ENCODE peak calls at places on chromosomes 1 and 21, in ten cellular contexts. C is D721Med; N is naive thymus-derived CD4-positive, alpha-beta T cell; J is GM12865; S is fibroblast of gingiva; I is hepatocyte; F is HCEC 1CT; Y is lung; X is NCI-H1105 treated with DMSO at 0.1 percent for 48 hours; H is stimulated activated CD4-positive, alpha-beta T cell treated with anti-CD3 and anti-CD28 coated beads, Interleukin-1b, Interleukin-23, amount 100 ng/mL, for 4 hours. Z is an unnamed sample.

GRCh38 chr1:47519971-47520370 is 82.1 kb downstream of the FOXD2 start:
- DNase-seq in F (no peak), C (no peak), H (no peak), N (no peak), Y (no peak), S (no peak), X (no peak), I (no peak), J (no peak), Z (no peak)

GRCh38 chr1:89734437-89734836 is 86.4 kb upstream of the LRRC8D start:
- DNase-seq in S (no peak), H (no peak), J (no peak), F (no peak), I (no peak), C (no peak), X (no peak), Y (no peak), N (no peak), Z (no peak)

GRCh38 chr1:183238071-183238470 is 52.0 kb downstream of the LAMC2 start:
- DNase-seq in S (no peak), I (no peak), X (no peak), F (peak; percentile 89), J (no peak), H (no peak), C (no peak), Y (no peak), N (no peak), Z (no peak)

GRCh38 chr1:189751311-189751710 is 726.4 kb downstream of the BRINP3 start:
- DNase-seq in X (no peak), F (peak; percentile 39), H (no peak), I (no peak), J (no peak), C (no peak), N (no peak), S (no peak), Y (no peak), Z (no peak)

GRCh38 chr1:60596791-60597748 is 485.3 kb upstream of the NFIA start:
- DNase-seq in X (no peak), C (no peak), S (no peak), F (no peak), N (no peak), H (no peak), I (no peak), Y (no peak), J (no peak), Z (no peak)

GRCh38 chr1:1360511-1361169 is 2.3 kb upstream of the MXRA8 start:
- DNase-seq in X (no peak), C (no peak), H (no peak), F (peak; percentile 97), I (peak; percentile 71), N (no peak), J (no peak), Y (no peak), S (peak; percentile 95), Z (no peak)

GRCh38 chr21:32334980-32335471 is 36.4 kb downstream of the MRAP start:
- DNase-seq in I (no peak), N (no peak), J (no peak), C (no peak), F (no peak), H (no peak), Y (no peak), S (peak; percentile 70), X (no peak), Z (no peak)

GRCh38 chr1:217180443-217180842 is 450.4 kb downstream of the GPATCH2 start:
- DNase-seq in H (no peak), I (no peak), N (no peak), J (no peak), Y (no peak), X (no peak), F (no peak), C (no peak), S (no peak), Z (no peak)

GRCh38 chr1:206925116-206925736 is 3.5 kb upstream of the FCMR start:
- DNase-seq in S (no peak), X (no peak), Y (peak; percentile 45), N (no peak), H (no peak), I (peak; percentile 47), J (peak; percentile 97), F (no peak), C (no peak), Z (peak; percentile 49)

GRCh38 chr21:33562389-33562788 is 19.6 kb downstream of the SON start:
- DNase-seq in J (no peak), S (no peak), Y (no peak), C (no peak), X (no peak), H (no peak), I (no peak), N (no peak), F (no peak), Z (no peak)

GRCh38 chr1:245258271-245258920 is 103.6 kb downstream of the KIF26B start:
- DNase-seq in N (no peak), Y (peak; percentile 37), X (peak; percentile 36), F (no peak), I (peak; percentile 48), H (no peak), S (no peak), J (no peak), C (no peak), Z (no peak)

GRCh38 chr1:78702426-78702825 is 52.8 kb downstream of the IFI44 start:
- DNase-seq in J (no peak), I (no peak), H (no peak), C (no peak), S (no peak), Y (no peak), X (no peak), N (no peak), F (no peak), Z (no peak)

GRCh38 chr21:20459838-20460237 is 538.4 kb upstream of the NCAM2 start:
- DNase-seq in F (no peak), J (no peak), C (no peak), S (no peak), Y (no peak), H (no peak), X (no peak), N (no peak), I (no peak), Z (no peak)

GRCh38 chr1:36731226-36732037 is 248.7 kb upstream of the CSF3R start:
- DNase-seq in C (no peak), S (no peak), H (no peak), X (no peak), I (no peak), N (no peak), F (no peak), J (peak; percentile 11), Y (no peak), Z (no peak)

GRCh38 chr1:204265665-204266064 is 51.9 kb upstream of the GOLT1A start:
- DNase-seq in S (no peak), I (no peak), H (no peak), X (no peak), N (no peak), C (no peak), Y (no peak), F (no peak), J (no peak), Z (no peak)

GRCh38 chr21:37363936-37364335 is 2.6 kb upstream of the DYRK1A start:
- DNase-seq in S (no peak), X (no peak), F (no peak), N (no peak), J (no peak), Y (no peak), C (no peak), I (no peak), H (no peak), Z (no peak)

GRCh38 chr1:55222152-55222551 is 7.0 kb upstream of the USP24 start:
- DNase-seq in I (no peak), S (no peak), X (no peak), C (no peak), H (no peak), N (no peak), Y (no peak), J (no peak), F (no peak), Z (no peak)

GRCh38 chr1:12258272-12258671 is 28.4 kb downstream of the VPS13D start:
- DNase-seq in N (no peak), J (no peak), Y (no peak), C (no peak), X (no peak), S (no peak), H (no peak), F (no peak), I (no peak), Z (no peak)

GRCh38 chr1:19096036-19096833 is 113.8 kb downstream of the UBR4 start:
- DNase-seq in Y (peak; percentile 48), J (no peak), X (no peak), I (peak; percentile 56), F (no peak), C (no peak), N (no peak), H (no peak), S (no peak), Z (no peak)

GRCh38 chr1:241375906-241376305 is 18.9 kb upstream of the RGS7 start:
- DNase-seq in Y (no peak), N (no peak), F (peak; percentile 17), S (no peak), J (no peak), C (no peak), I (no peak), X (no peak), H (no peak), Z (no peak)

GRCh38 chr1:10644307-10645128 is 151.9 kb downstream of the CASZ1 start:
- DNase-seq in F (peak; percentile 41), H (no peak), C (no peak), N (no peak), X (no peak), S (no peak), J (no peak), I (no peak), Y (no peak), Z (no peak)

GRCh38 chr1:208216062-208216461 is 28.1 kb downstream of the PLXNA2 start:
- DNase-seq in J (no peak), Y (no peak), X (no peak), F (peak; percentile 43), C (no peak), I (no peak), S (peak; percentile 24), H (no peak), N (no peak), Z (no peak)

GRCh38 chr1:57422271-57423134 is 1.4 kb downstream of the DAB1 start:
- DNase-seq in S (no peak), I (peak; percentile 65), F (no peak), J (no peak), H (no peak), N (no peak), C (no peak), X (peak; percentile 36), Y (no peak), Z (no peak)

GRCh38 chr1:94971491-94971924 is 44.6 kb upstream of the CNN3 start:
- DNase-seq in S (peak; percentile 42), J (no peak), X (no peak), C (no peak), N (no peak), F (peak; percentile 96), I (no peak), H (no peak), Y (no peak), Z (no peak)

GRCh38 chr1:107704911-107705310 is 260.1 kb downstream of the VAV3 start:
- DNase-seq in Y (no peak), J (no peak), X (no peak), F (no peak), S (no peak), H (no peak), I (no peak), C (no peak), N (no peak), Z (no peak)

GRCh38 chr1:245409341-245410195 is 254.8 kb downstream of the KIF26B start:
- DNase-seq in H (no peak), X (no peak), I (peak; percentile 38), Y (no peak), J (no peak), C (no peak), F (no peak), S (no peak), N (no peak), Z (no peak)

GRCh38 chr1:83571536-83571935 is 427.4 kb downstream of the TTLL7 start:
- DNase-seq in C (no peak), Y (no peak), I (no peak), J (no peak), S (peak; percentile 36), N (no peak), F (no peak), H (no peak), X (no peak), Z (no peak)

GRCh38 chr1:65493792-65494191 is 73.3 kb downstream of the LEPR start:
- DNase-seq in X (no peak), F (no peak), J (no peak), H (no peak), S (peak; percentile 91), N (no peak), C (no peak), I (no peak), Y (no peak), Z (no peak)

Z was measured in stimulated activated effector memory CD8-positive, alpha-beta T cell treated with anti-CD3 and anti-CD28 coated beads, Interleukin-12 subunit alpha, Interleukin-12 subunit beta, amount 100 ng/mL, for 72 hours.